ENCODE peak calls at places on chromosomes 13 and 19, in five cellular contexts. B is right cardiac atrium; C is heart left ventricle; D is left lung; X is CD8-positive, alpha-beta memory T cell. K is an unnamed sample.

GRCh38 chr19:51986309-51987291 is at the start of gene ZNF350:
- DNase-seq in B (peak), C (peak), D (peak), X (peak), K (peak)

GRCh38 chr19:44904426-44904994 is 1.1 kb upstream of the APOE start:
- DNase-seq in B (no peak), C (no peak), D (no peak), X (no peak), K (no peak)

GRCh38 chr19:720691-721160 is 12.0 kb downstream of the PALM start:
- DNase-seq in B (peak), C (no peak), D (no peak), X (no peak), K (no peak)

GRCh38 chr13:66427330-66427990 is 802.7 kb downstream of the PCDH9 start:
- DNase-seq in B (no peak), C (no peak), D (no peak), X (no peak), K (no peak)

GRCh38 chr13:114017966-114018365 is 44.1 kb upstream of the C13orf46 start:
- DNase-seq in B (peak), C (no peak), D (peak), X (no peak), K (no peak)

GRCh38 chr13:75101997-75102720 is 379.8 kb downstream of the TBC1D4 start:
- DNase-seq in B (no peak), C (no peak), D (no peak), X (no peak), K (no peak)

GRCh38 chr19:50832666-50833065 is 708 bp downstream of the KLK15 start:
- DNase-seq in B (no peak), C (no peak), D (no peak), X (no peak), K (no peak)

GRCh38 chr19:53328967-53329366 is 4.6 kb upstream of the ZNF845 start:
- DNase-seq in B (peak), C (peak), D (no peak), X (no peak), K (peak)

GRCh38 chr19:5001547-5002131 is 32.7 kb downstream of the KDM4B start:
- DNase-seq in B (peak), C (no peak), D (no peak), X (peak), K (no peak)

GRCh38 chr19:35332817-35333216 is 3.8 kb downstream of the CD22 start:
- DNase-seq in B (peak), C (no peak), D (peak), X (no peak), K (no peak)

GRCh38 chr19:42091300-42092266 is 15.6 kb downstream of the ZNF574 start:
- DNase-seq in B (no peak), C (no peak), D (peak), X (no peak), K (no peak)

GRCh38 chr19:307793-308420 is 16.7 kb upstream of the PLPP2 start:
- DNase-seq in B (no peak), C (no peak), D (peak), X (no peak), K (no peak)

GRCh38 chr13:40790232-40790631 is 821 bp downstream of the SLC25A15 start:
- DNase-seq in B (no peak), C (no peak), D (no peak), X (no peak), K (no peak)

GRCh38 chr13:73945871-73946270 is 188.3 kb downstream of the KLF12 start:
- DNase-seq in B (peak), C (peak), D (no peak), X (no peak), K (no peak)

GRCh38 chr13:73943137-73943964 is 190.9 kb downstream of the KLF12 start:
- DNase-seq in B (no peak), C (no peak), D (no peak), X (no peak), K (no peak)

GRCh38 chr13:73941752-73942151 is 192.5 kb downstream of the KLF12 start:
- DNase-seq in B (no peak), C (no peak), D (no peak), X (no peak), K (no peak)

GRCh38 chr13:73945371-73945770 is 188.8 kb downstream of the KLF12 start:
- DNase-seq in B (no peak), C (no peak), D (no peak), X (no peak), K (no peak)

DNA sequence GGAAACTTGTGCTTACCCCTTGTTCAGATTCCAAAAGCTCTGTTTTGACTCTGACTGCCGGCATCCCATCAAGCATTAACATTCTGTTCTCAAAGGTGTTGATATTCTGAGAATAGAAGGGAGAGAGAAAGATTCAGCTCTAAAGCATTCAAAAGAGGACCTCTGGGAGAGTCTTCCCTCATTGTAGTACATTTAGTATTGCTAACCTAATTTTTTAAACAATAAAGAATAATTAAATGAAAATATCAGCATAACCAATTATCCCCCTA is 190.3 kb downstream of the KLF12 start:
- DNase-seq in B (no peak), C (no peak), D (no peak), X (no peak), K (no peak)
- H3K27ac ChIP-seq in B (no peak), C (peak), D (no peak), X (peak), K (no peak)

GRCh38 chr19:17098326-17098725 is 22.7 kb downstream of the MYO9B start:
- DNase-seq in B (no peak), C (no peak), D (no peak), X (no peak), K (no peak)
- H3K27ac ChIP-seq in B (no peak), C (no peak), D (no peak), X (no peak), K (no peak)

GRCh38 chr19:34265221-34265650 is 10.9 kb downstream of the GARRE1 start:
- DNase-seq in B (peak), C (peak), D (no peak), X (no peak), K (no peak)
- H3K27ac ChIP-seq in B (peak), C (peak), D (peak), X (no peak), K (peak)

GRCh38 chr13:29568731-29569130 is 26.8 kb downstream of the SLC7A1 start:
- DNase-seq in B (no peak), C (no peak), D (no peak), X (no peak), K (no peak)
- H3K27ac ChIP-seq in B (no peak), C (no peak), D (no peak), X (no peak), K (no peak)

DNA sequence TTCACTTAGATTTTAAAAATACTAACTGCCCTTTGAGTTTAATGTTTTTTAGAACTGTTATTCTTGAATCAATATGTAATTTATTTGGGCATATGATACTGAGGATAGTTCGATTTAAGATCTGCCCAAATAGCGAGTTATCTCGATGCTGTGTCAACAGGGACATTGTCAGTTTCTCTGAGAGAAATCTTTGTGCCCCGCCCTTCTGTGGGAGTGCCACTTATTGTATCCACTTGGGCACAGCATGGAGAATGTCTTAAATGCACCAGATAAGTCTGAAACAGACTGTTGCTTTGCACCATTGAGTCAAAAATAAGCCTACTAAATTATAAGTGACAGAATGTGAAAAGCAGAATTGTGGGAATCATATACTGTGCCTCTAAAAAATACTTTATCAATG is 45.6 kb downstream of the RNASEH2B start:
- DNase-seq in B (no peak), C (no peak), D (no peak), X (no peak), K (no peak)
- H3K27ac ChIP-seq in B (no peak), C (no peak), D (no peak), X (no peak), K (no peak)

GRCh38 chr19:17525141-17525540 is 13.7 kb downstream of the PGLS start:
- DNase-seq in B (no peak), C (no peak), D (no peak), X (no peak), K (no peak)

GRCh38 chr19:17528610-17529009 is 17.2 kb downstream of the PGLS start:
- DNase-seq in B (no peak), C (no peak), D (no peak), X (no peak), K (no peak)

GRCh38 chr19:17526922-17527321 is 15.5 kb downstream of the PGLS start:
- DNase-seq in B (peak), C (no peak), D (no peak), X (no peak), K (no peak)

GRCh38 chr19:17529239-17530158 is 18.1 kb downstream of the PGLS start:
- DNase-seq in B (peak), C (no peak), D (no peak), X (no peak), K (no peak)

GRCh38 chr19:17527326-17527725 is 15.9 kb downstream of the PGLS start:
- DNase-seq in B (no peak), C (no peak), D (no peak), X (no peak), K (no peak)
- H3K27ac ChIP-seq in B (no peak), C (no peak), D (no peak), X (no peak), K (no peak)

GRCh38 chr13:26324294-26324693 is 70.4 kb downstream of the CDK8 start:
- DNase-seq in B (no peak), C (no peak), D (no peak), X (no peak), K (no peak)
- H3K27ac ChIP-seq in B (no peak), C (no peak), D (no peak), X (no peak), K (no peak)

DNA sequence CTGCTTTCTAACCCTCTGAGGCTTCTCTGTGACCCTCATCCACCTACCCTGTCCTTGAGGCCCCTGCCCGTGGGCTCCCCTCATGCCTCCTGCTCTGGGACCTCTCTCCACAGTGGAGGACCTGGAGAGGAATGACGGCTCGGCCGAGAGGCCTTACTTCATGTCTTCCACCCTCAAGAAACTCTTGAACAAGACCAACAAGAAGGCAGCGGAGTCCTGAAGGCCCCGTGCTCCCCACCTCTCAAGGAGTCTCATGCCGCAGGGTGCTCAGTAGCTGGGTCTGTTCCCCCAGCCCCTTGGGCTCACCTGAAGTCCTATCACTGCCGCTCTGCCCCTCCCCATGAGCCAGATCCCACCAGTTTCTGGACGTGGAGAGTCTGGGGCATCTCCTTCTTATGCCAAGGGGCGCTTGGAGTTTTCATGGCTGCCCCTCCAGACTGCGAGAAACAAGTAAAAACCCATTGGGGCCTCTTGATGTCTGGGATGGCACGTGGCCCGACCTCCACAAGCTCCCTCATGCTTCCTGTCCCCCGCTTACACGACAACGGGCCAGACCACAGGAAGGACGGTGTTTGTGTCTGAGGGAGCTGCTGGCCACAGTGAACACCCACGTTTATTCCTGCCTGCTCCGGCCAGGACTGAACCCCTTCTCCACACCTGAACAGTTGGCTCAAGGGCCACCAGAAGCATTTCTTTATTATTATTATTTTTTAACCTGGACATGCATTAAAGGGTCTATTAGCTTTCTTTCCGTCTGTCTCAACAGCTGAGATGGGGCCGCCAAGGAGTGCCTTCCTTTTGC is 10.8 kb upstream of the ILF3 start:
- DNase-seq in B (no peak), C (no peak), D (no peak), X (no peak), K (no peak)
- H3K27ac ChIP-seq in B (no peak), C (peak), D (no peak), X (no peak), K (peak)

K was measured in lower lobe of right lung.